ENCODE peak calls at places on chromosomes 7 and 10, in ten cellular contexts. S is ovary; W is WTC11; Q is fibroblast of lung; L is CD4-positive, alpha-beta T cell; T is HL-60; H is GM13977; E is HFFc6; U is GM23338; N is Calu3. M is an unnamed sample.

GRCh38 chr10:80057171-80057570 is 21.3 kb upstream of the TMEM254 start:
- DNase-seq in S (no peak), W (no peak), Q (no peak), L (no peak), T (no peak), H (no peak), E (no peak), U (no peak), N (no peak), M (no peak)

GRCh38 chr7:99032928-99033327 is 111.0 kb downstream of the SMURF1 start:
- DNase-seq in S (no peak), W (no peak), Q (no peak), L (no peak), T (no peak), H (no peak), E (no peak), U (no peak), N (no peak), M (no peak)

GRCh38 chr10:32971536-32972091 is 13.6 kb upstream of the ITGB1 start:
- DNase-seq in S (no peak), W (no peak), Q (no peak), L (no peak), T (no peak), H (no peak), E (no peak), U (no peak), N (no peak), M (no peak)

GRCh38 chr7:1525409-1525808 is 5.1 kb upstream of the MAFK start:
- DNase-seq in S (no peak), W (no peak), Q (no peak), L (no peak), T (no peak), H (no peak), E (no peak), U (no peak), N (no peak), M (no peak)

GRCh38 chr10:85319150-85319549 is 990.8 kb downstream of the CCSER2 start:
- DNase-seq in S (no peak), W (no peak), Q (no peak), L (no peak), T (no peak), H (no peak), E (no peak), U (no peak), N (no peak), M (no peak)

GRCh38 chr10:111082102-111082975 is 5.5 kb downstream of the ADRA2A start:
- DNase-seq in S (no peak), W (no peak), Q (no peak), L (no peak), T (no peak), H (no peak), E (no peak), U (no peak), N (no peak), M (no peak)

GRCh38 chr7:604038-604883 is 84.6 kb upstream of the PDGFA start:
- DNase-seq in S (peak; percentile 64), W (no peak), Q (peak; percentile 28), L (peak; percentile 90), T (peak; percentile 60), H (peak; percentile 91), E (no peak), U (no peak), N (no peak), M (no peak)

GRCh38 chr7:14233026-14233897 is 243.8 kb upstream of the ETV1 start:
- DNase-seq in S (no peak), W (no peak), Q (peak; percentile 9), L (no peak), T (no peak), H (no peak), E (peak; percentile 9), U (no peak), N (peak; percentile 41), M (peak; percentile 4)

GRCh38 chr7:91019686-91020385 is 244.4 kb upstream of the FZD1 start:
- DNase-seq in S (no peak), W (no peak), Q (no peak), L (no peak), T (no peak), H (no peak), E (no peak), U (no peak), N (no peak), M (no peak)

GRCh38 chr10:121459765-121460453 is 138.3 kb downstream of the FGFR2 start:
- DNase-seq in S (no peak), W (peak; percentile 23), Q (no peak), L (no peak), T (no peak), H (no peak), E (no peak), U (no peak), N (no peak), M (no peak)

GRCh38 chr10:14578060-14578952 is 196.4 kb downstream of the FAM107B start:
- DNase-seq in S (no peak), W (no peak), Q (peak; percentile 53), L (no peak), T (no peak), H (no peak), E (no peak), U (peak; percentile 56), N (peak; percentile 67), M (no peak)

GRCh38 chr7:37908221-37908788 is 8.3 kb downstream of the SFRP4 start:
- DNase-seq in S (no peak), W (no peak), Q (peak; percentile 52), L (no peak), T (no peak), H (no peak), E (no peak), U (no peak), N (no peak), M (no peak)

GRCh38 chr7:139345042-139345441 is 3.9 kb downstream of the FMC1 start:
- DNase-seq in S (no peak), W (no peak), Q (no peak), L (no peak), T (no peak), H (no peak), E (no peak), U (no peak), N (no peak), M (no peak)

DNA sequence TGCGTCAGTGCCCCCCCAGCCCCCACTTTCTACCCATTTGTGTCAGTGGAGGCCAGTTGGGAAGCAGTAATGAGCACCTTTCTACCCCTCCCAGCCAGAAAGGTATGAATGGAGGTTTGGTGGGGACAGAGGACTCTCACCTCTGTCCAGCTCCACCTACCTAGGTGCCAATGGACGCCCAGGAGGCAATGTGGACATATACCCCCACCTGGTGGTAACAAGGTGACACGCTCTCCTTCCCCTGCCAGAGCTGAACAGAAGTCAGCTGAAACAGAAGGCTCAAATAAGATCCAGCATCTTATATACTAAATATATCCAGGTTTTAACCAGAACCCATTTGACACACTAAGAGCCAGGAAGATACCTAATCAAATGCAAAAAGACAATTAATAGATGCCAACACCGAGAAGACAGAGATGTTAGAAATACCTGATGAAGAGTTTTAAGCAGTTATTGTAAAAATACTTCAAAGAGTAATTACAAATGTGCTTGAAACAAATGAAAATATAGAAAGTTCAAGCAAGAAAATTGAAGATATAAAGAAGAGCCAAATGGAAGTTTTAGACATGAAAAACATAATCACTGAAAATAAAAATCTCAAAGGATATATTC is 18.4 kb upstream of the SORCS3 start:
- DNase-seq in S (no peak), W (peak; percentile 68), Q (no peak), L (no peak), T (peak; percentile 5), H (no peak), E (no peak), U (peak; percentile 84), N (peak; percentile 39), M (peak; percentile 45)
- TF ChIP-seq CTCF in S (no peak), W (peak; percentile 56), Q (no peak), L (no peak), T (peak; percentile 38), H (peak; percentile 38), E (peak; percentile 74), U (peak; percentile 90), N (no peak), M (peak; percentile 68)

DNA sequence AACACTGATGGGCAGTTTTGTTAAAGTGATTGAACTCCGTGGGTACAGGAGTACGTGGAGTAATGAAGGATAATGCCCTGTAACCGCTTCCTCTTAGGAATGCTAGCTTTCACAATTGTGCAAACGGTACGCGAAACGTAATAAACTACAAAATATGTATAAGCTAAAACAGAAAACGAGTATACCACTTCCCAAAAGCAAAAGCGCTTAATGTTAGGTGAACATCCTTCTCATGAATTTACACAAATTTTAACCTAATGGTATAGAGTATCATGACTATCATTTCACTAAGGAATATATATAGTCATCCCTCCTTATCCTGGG is 395 bp upstream of the ZNF25 start:
- DNase-seq in S (no peak), W (no peak), Q (no peak), L (no peak), T (no peak), H (no peak), E (no peak), U (no peak), N (no peak), M (no peak)
- TF ChIP-seq CTCF in S (no peak), W (no peak), Q (no peak), L (no peak), T (no peak), H (no peak), E (no peak), U (no peak), N (no peak), M (peak; percentile 9)

DNA sequence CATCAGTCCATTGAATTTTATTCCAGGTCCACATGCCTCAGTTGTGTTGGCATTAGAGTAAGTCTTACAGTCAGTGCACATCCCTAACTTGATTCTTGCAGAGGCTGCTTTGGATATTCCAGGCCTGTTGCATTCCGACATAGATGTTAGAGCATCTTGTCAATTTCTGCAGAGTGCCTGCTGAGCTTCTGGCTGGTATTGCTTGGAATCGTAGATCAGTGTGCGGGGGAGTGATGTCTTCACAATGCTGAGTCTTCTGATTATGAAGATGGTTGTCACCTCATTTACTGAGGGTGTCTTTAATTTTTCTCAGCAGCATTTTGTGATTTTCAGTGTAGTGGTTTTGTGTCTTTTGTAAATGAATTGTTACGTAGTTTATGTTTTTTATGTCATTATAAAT is 45.2 kb downstream of the INPP5A start:
- DNase-seq in S (no peak), W (no peak), Q (no peak), L (no peak), T (no peak), H (no peak), E (no peak), U (no peak), N (no peak), M (no peak)
- TF ChIP-seq CTCF in S (no peak), W (no peak), Q (no peak), L (no peak), T (no peak), H (no peak), E (no peak), U (no peak), N (no peak), M (no peak)

DNA sequence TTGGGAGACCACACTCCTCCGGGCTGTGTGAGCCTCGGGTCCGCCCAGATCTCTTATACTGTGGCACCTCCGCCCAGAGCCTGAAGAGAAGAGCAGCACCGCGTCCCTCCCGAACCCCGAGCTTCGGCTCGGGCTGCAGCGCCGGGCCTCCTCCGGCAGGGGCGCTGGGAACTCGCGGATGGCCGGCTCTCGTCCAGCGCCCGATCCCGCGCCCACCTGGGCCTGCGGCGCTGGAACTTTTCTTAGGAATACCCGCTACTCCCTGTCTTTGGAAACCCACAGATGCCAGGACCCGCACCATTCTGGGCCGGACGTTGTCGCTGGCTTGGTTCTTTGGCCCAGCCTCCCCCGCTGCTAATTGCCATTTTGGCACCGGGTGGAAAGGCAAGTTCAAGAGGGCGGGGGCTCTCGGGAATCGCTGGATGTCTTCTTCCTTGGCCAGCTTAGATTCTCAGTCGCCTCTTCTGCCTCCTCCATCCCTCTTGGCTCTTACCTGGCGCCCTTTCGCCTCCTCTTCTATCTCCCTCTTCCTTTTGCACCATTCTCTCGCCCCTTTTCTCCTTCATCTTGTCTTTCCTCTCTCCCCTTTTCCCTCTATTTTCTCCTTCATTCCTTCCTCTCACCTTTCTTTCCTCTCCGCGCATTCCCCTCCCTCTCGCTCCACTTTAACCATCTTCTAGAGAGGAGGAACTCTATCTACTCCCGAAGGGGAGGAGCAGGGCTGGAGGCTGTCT is 2.1 kb upstream of the SORCS3 start:
- DNase-seq in S (no peak), W (peak; percentile 81), Q (no peak), L (no peak), T (no peak), H (peak; percentile 27), E (no peak), U (peak; percentile 89), N (no peak), M (peak; percentile 79)
- TF ChIP-seq CTCF in S (no peak), W (peak; percentile 79), Q (peak; percentile 9), L (no peak), T (no peak), H (peak; percentile 26), E (peak; percentile 60), U (peak; percentile 64), N (no peak), M (peak; percentile 87)